ENCODE peak calls at places on chromosome 19, in five cellular contexts. U is fibroblast of mammary gland; M is NCI-H1092 treated with DMSO at 0.1 percent for 48 hours; C is tibial artery; T is activated naive CD4-positive, alpha-beta T cell. D is an unnamed sample.

GRCh38 chr19:44847144-44848035 is 1.3 kb downstream of the NECTIN2 start:
- DNase-seq in U (peak; percentile 36), M (no peak), C (peak; percentile 80), T (no peak), D (peak; percentile 87)

GRCh38 chr19:38076337-38076736 is 147.7 kb downstream of the DPF1 start:
- DNase-seq in U (no peak), M (no peak), C (no peak), T (no peak), D (no peak)

GRCh38 chr19:44725251-44725650 is 23.3 kb upstream of the BCL3 start:
- DNase-seq in U (no peak), M (no peak), C (no peak), T (no peak), D (no peak)

GRCh38 chr19:17339088-17339741 is 1.9 kb downstream of the GTPBP3 start:
- DNase-seq in U (no peak), M (no peak), C (no peak), T (no peak), D (no peak)

GRCh38 chr19:28586501-28586900 is 626.5 kb downstream of the UQCRFS1 start:
- DNase-seq in U (no peak), M (no peak), C (no peak), T (no peak), D (no peak)

GRCh38 chr19:21611659-21612402 is 106.4 kb downstream of the ZNF429 start:
- DNase-seq in U (no peak), M (no peak), C (no peak), T (no peak), D (no peak)

GRCh38 chr19:33621811-33622504 is at the start of gene CHST8:
- DNase-seq in U (peak; percentile 6), M (peak; percentile 45), C (no peak), T (no peak), D (no peak)

GRCh38 chr19:18419699-18420460 is 682 bp downstream of the SSBP4 start:
- DNase-seq in U (no peak), M (peak; percentile 20), C (peak; percentile 51), T (no peak), D (no peak)

GRCh38 chr19:43841990-43842389 is 14.9 kb downstream of the ZNF283 start:
- DNase-seq in U (no peak), M (no peak), C (no peak), T (no peak), D (no peak)

GRCh38 chr19:6480843-6481415 is 658 bp downstream of the DENND1C start:
- DNase-seq in U (no peak), M (no peak), C (no peak), T (no peak), D (no peak)

GRCh38 chr19:41298327-41298964 is 11.5 kb upstream of the CCDC97 start:
- DNase-seq in U (peak; percentile 77), M (no peak), C (peak; percentile 84), T (no peak), D (peak; percentile 86)

GRCh38 chr19:28075229-28075628 is 1137.7 kb downstream of the UQCRFS1 start:
- DNase-seq in U (no peak), M (no peak), C (no peak), T (no peak), D (no peak)

GRCh38 chr19:47608908-47609879 is at the start of gene BICRA:
- DNase-seq in U (peak; percentile 69), M (peak; percentile 73), C (peak; percentile 82), T (peak; percentile 69), D (peak; percentile 84)

GRCh38 chr19:3196064-3196932 is 10.6 kb downstream of the NCLN start:
- DNase-seq in U (no peak), M (peak; percentile 12), C (no peak), T (no peak), D (no peak)

GRCh38 chr19:30856786-30857185 is 484.6 kb downstream of the ZNF536 start:
- DNase-seq in U (no peak), M (no peak), C (no peak), T (no peak), D (no peak)

GRCh38 chr19:38544569-38545315 is 73.0 kb downstream of the MAP4K1 start:
- DNase-seq in U (no peak), M (no peak), C (no peak), T (no peak), D (no peak)

GRCh38 chr19:38095411-38096308 is 128.4 kb downstream of the DPF1 start:
- DNase-seq in U (peak; percentile 71), M (peak; percentile 71), C (peak; percentile 70), T (peak; percentile 4), D (no peak)

GRCh38 chr19:43767316-43767715 is 12.6 kb upstream of the SMG9 start:
- DNase-seq in U (no peak), M (no peak), C (no peak), T (no peak), D (no peak)

GRCh38 chr19:37172368-37173366 is at the start of gene ZNF585A:
- DNase-seq in U (peak; percentile 97), M (peak; percentile 95), C (peak; percentile 95), T (peak; percentile 84), D (peak; percentile 95)

GRCh38 chr19:29630661-29631060 is 24.6 kb downstream of the POP4 start:
- DNase-seq in U (no peak), M (no peak), C (no peak), T (no peak), D (peak; percentile 6)

GRCh38 chr19:21210037-21210621 is 68.3 kb downstream of the ZNF431 start:
- DNase-seq in U (no peak), M (no peak), C (no peak), T (no peak), D (no peak)

GRCh38 chr19:18955042-18955441 is 14.0 kb upstream of the HOMER3 start:
- DNase-seq in U (no peak), M (no peak), C (no peak), T (no peak), D (no peak)

GRCh38 chr19:18170714-18171255 is 2.8 kb upstream of the IFI30 start:
- DNase-seq in U (peak; percentile 26), M (no peak), C (peak; percentile 64), T (no peak), D (no peak)

GRCh38 chr19:45098521-45099464 is 5.8 kb downstream of the PPP1R37 start:
- DNase-seq in U (peak; percentile 48), M (peak; percentile 14), C (no peak), T (no peak), D (no peak)

GRCh38 chr19:17292301-17293074 is 10.7 kb downstream of the ABHD8 start:
- DNase-seq in U (peak; percentile 91), M (no peak), C (peak; percentile 78), T (peak; percentile 34), D (peak; percentile 82)

GRCh38 chr19:28847468-28847867 is 365.5 kb downstream of the UQCRFS1 start:
- DNase-seq in U (peak; percentile 11), M (no peak), C (no peak), T (no peak), D (no peak)

GRCh38 chr19:8505680-8506401 is 3.4 kb upstream of the PRAM1 start:
- DNase-seq in U (peak; percentile 51), M (peak; percentile 82), C (peak; percentile 72), T (peak; percentile 44), D (peak; percentile 91)

GRCh38 chr19:8355631-8356402 is 8.1 kb upstream of the ANGPTL4 start:
- DNase-seq in U (peak; percentile 100), M (no peak), C (peak; percentile 63), T (no peak), D (no peak)

GRCh38 chr19:38303517-38304351 is at the start of gene C19orf33:
- DNase-seq in U (no peak), M (no peak), C (no peak), T (no peak), D (no peak)